ENCODE peak calls at places on chromosome 16, in nine cellular contexts. One of them, this sample, is unnamed.

GRCh38 chr16:50213939-50214519 is 52.3 kb upstream of the ADCY7 start:
- DNase-seq in HS-5: no peak
- DNase-seq in cardiac muscle cell: peak
- DNase-seq in ovary: no peak
- DNase-seq in head of caudate nucleus: no peak
- DNase-seq in NCI-H1436 treated with DMSO at 0.1 percent for 48 hours: no peak
- DNase-seq in caudate nucleus: no peak
- DNase-seq in activated T-helper 1 cell treated with Interleukin-2 at 50 U/mL for 16 hours: no peak
- DNase-seq in hepatic stellate cell: peak
- DNase-seq in this sample: no peak

GRCh38 chr16:66287416-66287815 is 79.1 kb upstream of the CDH5 start:
- DNase-seq in HS-5: no peak
- DNase-seq in cardiac muscle cell: no peak
- DNase-seq in ovary: no peak
- DNase-seq in head of caudate nucleus: no peak
- DNase-seq in NCI-H1436 treated with DMSO at 0.1 percent for 48 hours: no peak
- DNase-seq in caudate nucleus: no peak
- DNase-seq in activated T-helper 1 cell treated with Interleukin-2 at 50 U/mL for 16 hours: no peak
- DNase-seq in hepatic stellate cell: no peak
- DNase-seq in this sample: no peak

GRCh38 chr16:10090816-10091215 is 91.4 kb downstream of the GRIN2A start:
- DNase-seq in HS-5: peak
- DNase-seq in cardiac muscle cell: no peak
- DNase-seq in ovary: no peak
- DNase-seq in head of caudate nucleus: no peak
- DNase-seq in NCI-H1436 treated with DMSO at 0.1 percent for 48 hours: no peak
- DNase-seq in caudate nucleus: no peak
- DNase-seq in activated T-helper 1 cell treated with Interleukin-2 at 50 U/mL for 16 hours: no peak
- DNase-seq in hepatic stellate cell: no peak
- DNase-seq in this sample: no peak

GRCh38 chr16:67965668-67966548 is 2.5 kb downstream of the SLC12A4 start:
- DNase-seq in HS-5: no peak
- DNase-seq in cardiac muscle cell: no peak
- DNase-seq in ovary: no peak
- DNase-seq in head of caudate nucleus: no peak
- DNase-seq in NCI-H1436 treated with DMSO at 0.1 percent for 48 hours: no peak
- DNase-seq in caudate nucleus: no peak
- DNase-seq in activated T-helper 1 cell treated with Interleukin-2 at 50 U/mL for 16 hours: no peak
- DNase-seq in hepatic stellate cell: no peak
- DNase-seq in this sample: no peak

GRCh38 chr16:21626659-21627277 is 25.6 kb downstream of the IGSF6 start:
- DNase-seq in HS-5: peak
- DNase-seq in cardiac muscle cell: peak
- DNase-seq in ovary: no peak
- DNase-seq in head of caudate nucleus: no peak
- DNase-seq in NCI-H1436 treated with DMSO at 0.1 percent for 48 hours: no peak
- DNase-seq in caudate nucleus: peak
- DNase-seq in activated T-helper 1 cell treated with Interleukin-2 at 50 U/mL for 16 hours: no peak
- DNase-seq in hepatic stellate cell: peak
- DNase-seq in this sample: no peak

GRCh38 chr16:84132527-84133285 is 12.3 kb downstream of the HSDL1 start:
- DNase-seq in HS-5: no peak
- DNase-seq in cardiac muscle cell: no peak
- DNase-seq in ovary: no peak
- DNase-seq in head of caudate nucleus: no peak
- DNase-seq in NCI-H1436 treated with DMSO at 0.1 percent for 48 hours: no peak
- DNase-seq in caudate nucleus: no peak
- DNase-seq in activated T-helper 1 cell treated with Interleukin-2 at 50 U/mL for 16 hours: no peak
- DNase-seq in hepatic stellate cell: no peak
- DNase-seq in this sample: no peak

GRCh38 chr16:84499638-84500037 is 4.8 kb downstream of the MEAK7 start:
- DNase-seq in HS-5: no peak
- DNase-seq in cardiac muscle cell: no peak
- DNase-seq in ovary: no peak
- DNase-seq in head of caudate nucleus: no peak
- DNase-seq in NCI-H1436 treated with DMSO at 0.1 percent for 48 hours: no peak
- DNase-seq in caudate nucleus: no peak
- DNase-seq in activated T-helper 1 cell treated with Interleukin-2 at 50 U/mL for 16 hours: no peak
- DNase-seq in hepatic stellate cell: no peak
- DNase-seq in this sample: no peak

GRCh38 chr16:49440156-49441065 is 66.8 kb downstream of the C16orf78 start:
- DNase-seq in HS-5: no peak
- DNase-seq in cardiac muscle cell: no peak
- DNase-seq in ovary: no peak
- DNase-seq in head of caudate nucleus: no peak
- DNase-seq in NCI-H1436 treated with DMSO at 0.1 percent for 48 hours: peak
- DNase-seq in caudate nucleus: no peak
- DNase-seq in activated T-helper 1 cell treated with Interleukin-2 at 50 U/mL for 16 hours: no peak
- DNase-seq in hepatic stellate cell: no peak
- DNase-seq in this sample: no peak

GRCh38 chr16:22188595-22189442 is 17.3 kb upstream of the EEF2K start:
- DNase-seq in HS-5: peak
- DNase-seq in cardiac muscle cell: peak
- DNase-seq in ovary: peak
- DNase-seq in head of caudate nucleus: no peak
- DNase-seq in NCI-H1436 treated with DMSO at 0.1 percent for 48 hours: no peak
- DNase-seq in caudate nucleus: peak
- DNase-seq in activated T-helper 1 cell treated with Interleukin-2 at 50 U/mL for 16 hours: peak
- DNase-seq in hepatic stellate cell: peak
- DNase-seq in this sample: peak

GRCh38 chr16:57802635-57803412 is 533 bp upstream of the KIFC3 start:
- DNase-seq in HS-5: no peak
- DNase-seq in cardiac muscle cell: no peak
- DNase-seq in ovary: peak
- DNase-seq in head of caudate nucleus: peak
- DNase-seq in NCI-H1436 treated with DMSO at 0.1 percent for 48 hours: no peak
- DNase-seq in caudate nucleus: peak
- DNase-seq in activated T-helper 1 cell treated with Interleukin-2 at 50 U/mL for 16 hours: no peak
- DNase-seq in hepatic stellate cell: peak
- DNase-seq in this sample: peak

GRCh38 chr16:53056528-53056881 is 1.7 kb downstream of the CHD9 start:
- DNase-seq in HS-5: no peak
- DNase-seq in cardiac muscle cell: peak
- DNase-seq in ovary: no peak
- DNase-seq in head of caudate nucleus: no peak
- DNase-seq in NCI-H1436 treated with DMSO at 0.1 percent for 48 hours: no peak
- DNase-seq in caudate nucleus: no peak
- DNase-seq in activated T-helper 1 cell treated with Interleukin-2 at 50 U/mL for 16 hours: no peak
- DNase-seq in hepatic stellate cell: no peak
- DNase-seq in this sample: no peak

GRCh38 chr16:85385463-85386331 is 227.4 kb upstream of the GSE1 start:
- DNase-seq in HS-5: no peak
- DNase-seq in cardiac muscle cell: no peak
- DNase-seq in ovary: no peak
- DNase-seq in head of caudate nucleus: no peak
- DNase-seq in NCI-H1436 treated with DMSO at 0.1 percent for 48 hours: no peak
- DNase-seq in caudate nucleus: no peak
- DNase-seq in activated T-helper 1 cell treated with Interleukin-2 at 50 U/mL for 16 hours: no peak
- DNase-seq in hepatic stellate cell: no peak
- DNase-seq in this sample: peak

GRCh38 chr16:10752843-10753523 is 9.3 kb downstream of the NUBP1 start:
- DNase-seq in HS-5: no peak
- DNase-seq in cardiac muscle cell: no peak
- DNase-seq in ovary: no peak
- DNase-seq in head of caudate nucleus: peak
- DNase-seq in NCI-H1436 treated with DMSO at 0.1 percent for 48 hours: no peak
- DNase-seq in caudate nucleus: no peak
- DNase-seq in activated T-helper 1 cell treated with Interleukin-2 at 50 U/mL for 16 hours: no peak
- DNase-seq in hepatic stellate cell: no peak
- DNase-seq in this sample: no peak

GRCh38 chr16:76265434-76266045 is 11.7 kb upstream of the CNTNAP4 start:
- DNase-seq in HS-5: no peak
- DNase-seq in cardiac muscle cell: peak
- DNase-seq in ovary: no peak
- DNase-seq in head of caudate nucleus: no peak
- DNase-seq in NCI-H1436 treated with DMSO at 0.1 percent for 48 hours: no peak
- DNase-seq in caudate nucleus: no peak
- DNase-seq in activated T-helper 1 cell treated with Interleukin-2 at 50 U/mL for 16 hours: no peak
- DNase-seq in hepatic stellate cell: no peak
- DNase-seq in this sample: no peak

GRCh38 chr16:66521227-66521626 is 28.7 kb downstream of the TK2 start:
- DNase-seq in HS-5: no peak
- DNase-seq in cardiac muscle cell: no peak
- DNase-seq in ovary: no peak
- DNase-seq in head of caudate nucleus: no peak
- DNase-seq in NCI-H1436 treated with DMSO at 0.1 percent for 48 hours: no peak
- DNase-seq in caudate nucleus: no peak
- DNase-seq in activated T-helper 1 cell treated with Interleukin-2 at 50 U/mL for 16 hours: no peak
- DNase-seq in hepatic stellate cell: no peak
- DNase-seq in this sample: no peak

GRCh38 chr16:75420987-75421819 is 12.1 kb downstream of the CFDP1 start:
- DNase-seq in HS-5: no peak
- DNase-seq in cardiac muscle cell: peak
- DNase-seq in ovary: peak
- DNase-seq in head of caudate nucleus: peak
- DNase-seq in NCI-H1436 treated with DMSO at 0.1 percent for 48 hours: no peak
- DNase-seq in caudate nucleus: no peak
- DNase-seq in activated T-helper 1 cell treated with Interleukin-2 at 50 U/mL for 16 hours: no peak
- DNase-seq in hepatic stellate cell: peak
- DNase-seq in this sample: peak

GRCh38 chr16:20409398-20410152 is at the start of gene ACSM5:
- DNase-seq in HS-5: no peak
- DNase-seq in cardiac muscle cell: peak
- DNase-seq in ovary: peak
- DNase-seq in head of caudate nucleus: peak
- DNase-seq in NCI-H1436 treated with DMSO at 0.1 percent for 48 hours: no peak
- DNase-seq in caudate nucleus: peak
- DNase-seq in activated T-helper 1 cell treated with Interleukin-2 at 50 U/mL for 16 hours: no peak
- DNase-seq in hepatic stellate cell: no peak
- DNase-seq in this sample: peak

GRCh38 chr16:7025616-7026190 is 306.9 kb upstream of the RBFOX1 start:
- DNase-seq in HS-5: no peak
- DNase-seq in cardiac muscle cell: no peak
- DNase-seq in ovary: peak
- DNase-seq in head of caudate nucleus: peak
- DNase-seq in NCI-H1436 treated with DMSO at 0.1 percent for 48 hours: peak
- DNase-seq in caudate nucleus: peak
- DNase-seq in activated T-helper 1 cell treated with Interleukin-2 at 50 U/mL for 16 hours: no peak
- DNase-seq in hepatic stellate cell: no peak
- DNase-seq in this sample: peak

GRCh38 chr16:70657956-70658355 is 11.6 kb downstream of the IL34 start:
- DNase-seq in HS-5: no peak
- DNase-seq in cardiac muscle cell: no peak
- DNase-seq in ovary: no peak
- DNase-seq in head of caudate nucleus: no peak
- DNase-seq in NCI-H1436 treated with DMSO at 0.1 percent for 48 hours: no peak
- DNase-seq in caudate nucleus: no peak
- DNase-seq in activated T-helper 1 cell treated with Interleukin-2 at 50 U/mL for 16 hours: no peak
- DNase-seq in hepatic stellate cell: no peak
- DNase-seq in this sample: no peak

GRCh38 chr16:54633943-54634362 is 296.7 kb upstream of the IRX5 start:
- DNase-seq in HS-5: no peak
- DNase-seq in cardiac muscle cell: peak
- DNase-seq in ovary: no peak
- DNase-seq in head of caudate nucleus: no peak
- DNase-seq in NCI-H1436 treated with DMSO at 0.1 percent for 48 hours: no peak
- DNase-seq in caudate nucleus: no peak
- DNase-seq in activated T-helper 1 cell treated with Interleukin-2 at 50 U/mL for 16 hours: no peak
- DNase-seq in hepatic stellate cell: peak
- DNase-seq in this sample: no peak

GRCh38 chr16:2228161-2228824 is 4.9 kb downstream of the E4F1 start:
- DNase-seq in HS-5: no peak
- DNase-seq in cardiac muscle cell: no peak
- DNase-seq in ovary: no peak
- DNase-seq in head of caudate nucleus: no peak
- DNase-seq in NCI-H1436 treated with DMSO at 0.1 percent for 48 hours: no peak
- DNase-seq in caudate nucleus: no peak
- DNase-seq in activated T-helper 1 cell treated with Interleukin-2 at 50 U/mL for 16 hours: no peak
- DNase-seq in hepatic stellate cell: no peak
- DNase-seq in this sample: peak

GRCh38 chr16:3004781-3005284 is 7.9 kb upstream of the CLDN9 start:
- DNase-seq in HS-5: no peak
- DNase-seq in cardiac muscle cell: no peak
- DNase-seq in ovary: no peak
- DNase-seq in head of caudate nucleus: no peak
- DNase-seq in NCI-H1436 treated with DMSO at 0.1 percent for 48 hours: no peak
- DNase-seq in caudate nucleus: no peak
- DNase-seq in activated T-helper 1 cell treated with Interleukin-2 at 50 U/mL for 16 hours: no peak
- DNase-seq in hepatic stellate cell: no peak
- DNase-seq in this sample: no peak

GRCh38 chr16:65015577-65015976 is 106.3 kb downstream of the CDH11 start:
- DNase-seq in HS-5: no peak
- DNase-seq in cardiac muscle cell: no peak
- DNase-seq in ovary: no peak
- DNase-seq in head of caudate nucleus: no peak
- DNase-seq in NCI-H1436 treated with DMSO at 0.1 percent for 48 hours: no peak
- DNase-seq in caudate nucleus: no peak
- DNase-seq in activated T-helper 1 cell treated with Interleukin-2 at 50 U/mL for 16 hours: no peak
- DNase-seq in hepatic stellate cell: no peak
- DNase-seq in this sample: no peak

GRCh38 chr16:88570691-88571092 is 489 bp downstream of the ZC3H18 start:
- DNase-seq in HS-5: no peak
- DNase-seq in cardiac muscle cell: peak
- DNase-seq in ovary: no peak
- DNase-seq in head of caudate nucleus: no peak
- DNase-seq in NCI-H1436 treated with DMSO at 0.1 percent for 48 hours: no peak
- DNase-seq in caudate nucleus: no peak
- DNase-seq in activated T-helper 1 cell treated with Interleukin-2 at 50 U/mL for 16 hours: peak
- DNase-seq in hepatic stellate cell: no peak
- DNase-seq in this sample: no peak

GRCh38 chr16:60458255-60458654 is 1578.0 kb downstream of the CDH8 start:
- DNase-seq in HS-5: no peak
- DNase-seq in cardiac muscle cell: no peak
- DNase-seq in ovary: no peak
- DNase-seq in head of caudate nucleus: no peak
- DNase-seq in NCI-H1436 treated with DMSO at 0.1 percent for 48 hours: no peak
- DNase-seq in caudate nucleus: no peak
- DNase-seq in activated T-helper 1 cell treated with Interleukin-2 at 50 U/mL for 16 hours: no peak
- DNase-seq in hepatic stellate cell: no peak
- DNase-seq in this sample: no peak